ENCODE peak calls at places on chromosomes 4 and X, in seven cellular contexts. Y is IMR-90, K is GM12892, P is sigmoid colon, J is uterus, U is A549, V is breast epithelium. D is an unnamed sample.

GRCh38 chr4:30720021-30720655 is at the start of gene PCDH7:
- DNase-seq in Y (peak; percentile 73), K (peak; percentile 3), P (peak; percentile 77), J (peak; percentile 46), U (peak; percentile 21), V (no peak), D (no peak)

GRCh38 chr4:159498371-159499115 is 395.7 kb downstream of the RAPGEF2 start:
- DNase-seq in Y (no peak), K (no peak), P (no peak), J (no peak), U (no peak), V (no peak), D (no peak)

GRCh38 chr4:150242820-150243458 is 164.7 kb downstream of the DCLK2 start:
- DNase-seq in Y (peak; percentile 60), K (no peak), P (no peak), J (peak; percentile 23), U (peak; percentile 37), V (no peak), D (no peak)

GRCh38 chr4:158835456-158836369 is 66.9 kb downstream of the FNIP2 start:
- DNase-seq in Y (no peak), K (no peak), P (no peak), J (no peak), U (no peak), V (no peak), D (no peak)

GRCh38 chr4:57320217-57320616 is 210.0 kb upstream of the IGFBP7 start:
- DNase-seq in Y (no peak), K (no peak), P (no peak), J (no peak), U (no peak), V (no peak), D (no peak)

GRCh38 chrX:40077906-40078305 is 19.9 kb downstream of the BCOR start:
- DNase-seq in Y (no peak), K (no peak), P (no peak), J (no peak), U (no peak), V (no peak), D (no peak)

GRCh38 chr4:66575024-66575696 is 904.9 kb upstream of the EPHA5 start:
- DNase-seq in Y (peak; percentile 62), K (no peak), P (no peak), J (peak; percentile 15), U (peak; percentile 95), V (no peak), D (peak; percentile 20)

GRCh38 chr4:42568610-42569207 is 88.2 kb downstream of the ATP8A1 start:
- DNase-seq in Y (peak; percentile 65), K (peak; percentile 13), P (peak; percentile 72), J (peak; percentile 37), U (peak; percentile 64), V (no peak), D (peak; percentile 2)

GRCh38 chrX:41779058-41779564 is 55.1 kb downstream of the GPR82 start:
- DNase-seq in Y (peak; percentile 85), K (no peak), P (no peak), J (no peak), U (peak; percentile 79), V (no peak), D (no peak)

GRCh38 chr4:142656178-142656577 is 189.9 kb downstream of the INPP4B start:
- DNase-seq in Y (no peak), K (no peak), P (no peak), J (no peak), U (peak; percentile 30), V (no peak), D (no peak)

GRCh38 chr4:7850489-7850888 is 89.2 kb downstream of the AFAP1 start:
- DNase-seq in Y (no peak), K (no peak), P (peak; percentile 48), J (no peak), U (no peak), V (no peak), D (no peak)

GRCh38 chrX:125205084-125205917 is 114.4 kb upstream of the TEX13C start:
- DNase-seq in Y (no peak), K (no peak), P (peak; percentile 76), J (peak; percentile 39), U (peak; percentile 85), V (no peak), D (no peak)

GRCh38 chr4:149017022-149017734 is 575.0 kb upstream of the NR3C2 start:
- DNase-seq in Y (no peak), K (no peak), P (no peak), J (no peak), U (no peak), V (no peak), D (no peak)

GRCh38 chr4:139314047-139314800 is 11.9 kb upstream of the NDUFC1 start:
- DNase-seq in Y (no peak), K (no peak), P (no peak), J (no peak), U (no peak), V (no peak), D (no peak)

GRCh38 chr4:169024762-169025161 is 14.7 kb upstream of the CBR4 start:
- DNase-seq in Y (peak; percentile 59), K (no peak), P (no peak), J (no peak), U (peak; percentile 43), V (no peak), D (no peak)

GRCh38 chrX:68927178-68927577 is 98.4 kb downstream of the EFNB1 start:
- DNase-seq in Y (no peak), K (no peak), P (no peak), J (no peak), U (no peak), V (no peak), D (no peak)

GRCh38 chr4:31467781-31468180 is 747.6 kb downstream of the PCDH7 start:
- DNase-seq in Y (no peak), K (no peak), P (no peak), J (no peak), U (no peak), V (no peak), D (no peak)

GRCh38 chrX:155216940-155217450 is 735 bp downstream of the VBP1 start:
- DNase-seq in Y (peak; percentile 4), K (no peak), P (no peak), J (no peak), U (no peak), V (no peak), D (peak; percentile 6)

GRCh38 chrX:97597954-97598353 is 714.2 kb downstream of the RPA4 start:
- DNase-seq in Y (no peak), K (no peak), P (no peak), J (no peak), U (no peak), V (no peak), D (no peak)

GRCh38 chr4:71607780-71608673 is 175.9 kb downstream of the GC start:
- DNase-seq in Y (peak; percentile 6), K (no peak), P (no peak), J (no peak), U (peak; percentile 87), V (no peak), D (no peak)

GRCh38 chr4:125639182-125639621 is 324.4 kb downstream of the FAT4 start:
- DNase-seq in Y (peak; percentile 1), K (no peak), P (no peak), J (no peak), U (no peak), V (no peak), D (no peak)

GRCh38 chrX:386768-387575 is at the start of gene PPP2R3B:
- DNase-seq in Y (peak; percentile 98), K (peak; percentile 99), P (peak; percentile 100), J (peak; percentile 99), U (peak; percentile 99), V (peak; percentile 99), D (peak; percentile 98)
- TF ChIP-seq POLR2A in Y (peak; percentile 90), K (peak; percentile 86), P (peak; percentile 13), J (peak; percentile 63), U (peak; percentile 74), V (no peak), D (peak; percentile 67)

DNA sequence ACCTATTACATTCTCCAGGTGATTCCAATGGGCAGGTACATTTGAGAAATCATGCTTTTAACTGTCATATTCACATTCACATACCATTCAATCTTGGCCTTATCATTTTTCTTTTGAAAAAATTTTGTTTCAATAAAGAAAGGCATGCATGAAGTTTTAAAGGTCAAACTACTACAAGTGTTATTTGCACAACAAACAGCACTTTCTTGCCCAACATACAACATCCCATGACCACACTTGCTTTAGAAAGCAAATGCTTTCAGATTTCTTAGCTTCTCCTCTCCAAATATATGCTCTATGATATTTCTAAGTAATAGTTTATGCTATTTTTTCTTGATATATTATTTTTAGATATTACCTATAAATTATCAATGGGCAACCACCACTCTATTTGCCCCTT is 58.2 kb downstream of the NLGN4X start:
- DNase-seq in Y (no peak), K (no peak), P (no peak), J (no peak), U (no peak), V (no peak), D (no peak)
- TF ChIP-seq POLR2A in Y (no peak), K (no peak), P (no peak), J (no peak), U (no peak), V (no peak), D (no peak)

DNA sequence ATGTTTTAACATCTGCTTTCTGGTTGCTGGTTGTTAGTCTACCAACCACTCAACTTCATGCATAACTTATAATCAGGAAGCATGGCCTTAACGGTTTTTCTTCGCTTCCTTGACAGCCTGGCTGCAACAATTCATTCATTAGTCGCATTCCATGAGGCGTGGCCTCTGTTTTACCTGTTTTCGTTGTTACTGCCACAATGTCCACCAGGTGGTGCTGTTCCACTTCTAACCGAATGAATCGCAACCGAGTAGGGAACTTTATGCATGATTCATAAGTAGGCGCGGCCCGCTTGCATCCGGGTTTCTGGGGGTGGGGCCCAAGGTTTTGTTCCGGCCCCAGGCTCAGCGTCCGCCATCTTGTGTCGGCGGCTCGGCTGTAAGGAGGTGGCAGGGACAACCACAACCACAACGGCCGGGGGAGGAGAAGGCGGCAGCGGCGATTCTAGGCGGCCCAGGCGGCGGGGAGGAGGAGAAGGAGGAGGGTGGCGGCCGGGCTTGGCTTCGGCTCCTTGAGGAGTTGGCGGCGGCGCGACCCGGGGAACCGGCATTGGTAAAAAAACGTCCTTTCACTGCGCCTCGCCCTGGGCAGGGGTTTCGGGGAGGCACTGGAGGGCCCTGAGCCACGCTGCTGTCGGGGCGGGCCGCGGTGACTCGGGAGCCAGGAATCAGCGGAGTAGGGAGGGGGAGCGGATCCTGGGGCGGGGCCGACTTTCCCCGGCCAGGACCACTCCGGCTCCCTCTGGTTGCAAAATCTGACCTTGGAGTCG is at the start of gene UBA1:
- DNase-seq in Y (peak; percentile 95), K (peak; percentile 92), P (peak; percentile 98), J (peak; percentile 98), U (peak; percentile 96), V (peak; percentile 92), D (peak; percentile 33)
- TF ChIP-seq POLR2A in Y (peak; percentile 94), K (peak; percentile 93), P (peak; percentile 60), J (peak; percentile 82), U (peak; percentile 91), V (peak; percentile 68), D (peak; percentile 76)

GRCh38 chr4:15935504-15936392 is 2.8 kb downstream of the FGFBP1 start:
- DNase-seq in Y (peak; percentile 10), K (no peak), P (no peak), J (no peak), U (no peak), V (no peak), D (no peak)

GRCh38 chr4:15938640-15939039 is at the start of gene FGFBP1:
- DNase-seq in Y (no peak), K (no peak), P (no peak), J (no peak), U (no peak), V (no peak), D (no peak)

GRCh38 chr4:15934259-15934658 is 4.3 kb downstream of the FGFBP1 start:
- DNase-seq in Y (no peak), K (no peak), P (no peak), J (no peak), U (no peak), V (no peak), D (no peak)

GRCh38 chr4:15936495-15936894 is 2.0 kb downstream of the FGFBP1 start:
- DNase-seq in Y (no peak), K (no peak), P (no peak), J (no peak), U (no peak), V (no peak), D (no peak)

GRCh38 chr4:15938182-15938581 is 358 bp downstream of the FGFBP1 start:
- DNase-seq in Y (no peak), K (no peak), P (no peak), J (no peak), U (peak; percentile 26), V (no peak), D (no peak)
- TF ChIP-seq POLR2A in Y (no peak), K (no peak), P (peak; percentile 47), J (no peak), U (no peak), V (no peak), D (no peak)